ENCODE peak calls at places on chromosome 20, in five cellular contexts. One of them, this sample, is unnamed.

GRCh38 chr20:5150226-5151076 is 23.6 kb downstream of the CDS2 start:
- DNase-seq in A549: no peak
- DNase-seq in K562: no peak
- DNase-seq in GM12878: no peak
- DNase-seq in HepG2: peak; percentile 96
- DNase-seq in this sample: no peak

GRCh38 chr20:54212226-54212625 is 4.3 kb downstream of the PFDN4 start:
- DNase-seq in A549: no peak
- DNase-seq in GM12878: no peak
- DNase-seq in HepG2: no peak
- DNase-seq in K562: no peak
- DNase-seq in this sample: no peak

GRCh38 chr20:21017381-21018085 is 88.6 kb downstream of the LINC00237 start:
- DNase-seq in GM12878: no peak
- DNase-seq in K562: no peak
- DNase-seq in A549: no peak
- DNase-seq in HepG2: peak; percentile 99
- DNase-seq in this sample: no peak

GRCh38 chr20:47216819-47217410 is 139.6 kb downstream of the ZMYND8 start:
- DNase-seq in K562: no peak
- DNase-seq in HepG2: no peak
- DNase-seq in GM12878: no peak
- DNase-seq in A549: no peak
- DNase-seq in this sample: no peak

GRCh38 chr20:59365611-59366284 is 65.3 kb downstream of the EDN3 start:
- DNase-seq in A549: no peak
- DNase-seq in K562: no peak
- DNase-seq in HepG2: no peak
- DNase-seq in GM12878: no peak
- DNase-seq in this sample: no peak

GRCh38 chr20:19688031-19688806 is 69.8 kb upstream of the RIN2 start:
- DNase-seq in HepG2: peak; percentile 63
- DNase-seq in K562: peak; percentile 7
- DNase-seq in GM12878: no peak
- DNase-seq in A549: peak; percentile 89
- DNase-seq in this sample: peak; percentile 64

GRCh38 chr20:51732454-51732791 is 35.8 kb downstream of the ATP9A start:
- DNase-seq in GM12878: no peak
- DNase-seq in HepG2: no peak
- DNase-seq in A549: no peak
- DNase-seq in K562: no peak
- DNase-seq in this sample: no peak

GRCh38 chr20:16243470-16243869 is 329.8 kb downstream of the KIF16B start:
- DNase-seq in GM12878: no peak
- DNase-seq in K562: no peak
- DNase-seq in A549: no peak
- DNase-seq in HepG2: peak; percentile 22
- DNase-seq in this sample: no peak

GRCh38 chr20:5095931-5096330 is 23.8 kb downstream of the PCNA start:
- DNase-seq in GM12878: no peak
- DNase-seq in HepG2: no peak
- DNase-seq in A549: no peak
- DNase-seq in K562: no peak
- DNase-seq in this sample: no peak

GRCh38 chr20:53872081-53872541 is 198.3 kb downstream of the BCAS1 start:
- DNase-seq in A549: no peak
- DNase-seq in HepG2: no peak
- DNase-seq in K562: no peak
- DNase-seq in GM12878: no peak
- DNase-seq in this sample: no peak

GRCh38 chr20:51158226-51158625 is 135.3 kb upstream of the KCNG1 start:
- DNase-seq in K562: no peak
- DNase-seq in HepG2: no peak
- DNase-seq in A549: no peak
- DNase-seq in GM12878: no peak
- DNase-seq in this sample: peak; percentile 24

GRCh38 chr20:1323256-1323655 is 5.7 kb downstream of the SDCBP2 start:
- DNase-seq in GM12878: no peak
- DNase-seq in A549: no peak
- DNase-seq in HepG2: no peak
- DNase-seq in K562: no peak
- DNase-seq in this sample: no peak

GRCh38 chr20:5168582-5169396 is 42.0 kb downstream of the CDS2 start:
- DNase-seq in GM12878: no peak
- DNase-seq in K562: no peak
- DNase-seq in A549: no peak
- DNase-seq in HepG2: no peak
- DNase-seq in this sample: no peak

GRCh38 chr20:5696011-5696559 is 54.1 kb upstream of the SHLD1 start:
- DNase-seq in HepG2: peak; percentile 47
- DNase-seq in K562: no peak
- DNase-seq in A549: peak; percentile 52
- DNase-seq in GM12878: no peak
- DNase-seq in this sample: no peak

GRCh38 chr20:47872341-47872740 is 87.1 kb upstream of the SULF2 start:
- DNase-seq in GM12878: no peak
- DNase-seq in K562: no peak
- DNase-seq in A549: no peak
- DNase-seq in HepG2: no peak
- DNase-seq in this sample: no peak

GRCh38 chr20:13638162-13638495 is 603 bp downstream of the TASP1 start:
- DNase-seq in K562: no peak
- DNase-seq in A549: peak; percentile 33
- DNase-seq in HepG2: peak; percentile 44
- DNase-seq in GM12878: no peak
- DNase-seq in this sample: no peak

DNA sequence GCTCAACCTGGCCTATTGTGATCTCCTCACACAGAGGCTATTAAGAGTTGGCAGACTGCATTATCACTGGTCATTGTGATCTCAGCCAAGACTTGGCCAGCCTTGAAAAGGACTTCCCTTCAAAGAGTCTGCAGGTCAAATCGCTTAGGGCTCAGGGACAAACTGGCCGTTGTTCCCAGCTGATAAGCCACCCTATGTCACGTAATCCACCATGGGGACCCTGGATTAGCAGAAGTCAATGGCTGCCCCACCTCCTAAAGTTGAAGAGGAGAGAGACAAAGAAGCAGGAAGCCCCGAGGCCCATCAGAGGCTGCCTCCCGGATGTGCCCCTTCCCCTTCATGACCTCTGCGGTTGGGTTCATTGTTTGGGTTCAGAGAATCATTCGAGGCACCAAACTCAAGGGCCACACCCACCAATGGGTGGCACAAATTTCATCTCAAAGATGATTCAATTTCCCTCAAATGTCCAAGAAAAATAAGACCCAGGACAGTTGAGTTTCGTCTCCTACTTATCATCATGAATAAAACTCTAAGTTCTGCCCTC is 56.6 kb downstream of the BPIFB1 start:
- DNase-seq in GM12878: no peak
- DNase-seq in K562: peak; percentile 82
- DNase-seq in HepG2: peak; percentile 90
- DNase-seq in A549: no peak
- DNase-seq in this sample: no peak
- TF ChIP-seq HDAC2 in GM12878: no peak
- TF ChIP-seq HDAC2 in K562: peak; percentile 83
- TF ChIP-seq HDAC2 in HepG2: peak; percentile 72
- TF ChIP-seq HDAC2 in A549: no peak
- TF ChIP-seq HDAC2 in this sample: no peak

GRCh38 chr20:62485701-62486089 is 9.9 kb upstream of the GATA5 start:
- DNase-seq in A549: no peak
- DNase-seq in K562: no peak
- DNase-seq in GM12878: no peak
- DNase-seq in HepG2: no peak
- DNase-seq in this sample: no peak
- TF ChIP-seq HDAC2 in A549: no peak
- TF ChIP-seq HDAC2 in K562: no peak
- TF ChIP-seq HDAC2 in GM12878: no peak
- TF ChIP-seq HDAC2 in HepG2: no peak
- TF ChIP-seq HDAC2 in this sample: no peak

GRCh38 chr20:38725458-38725958 is 1.2 kb downstream of the SLC32A1 start:
- DNase-seq in GM12878: no peak
- DNase-seq in A549: no peak
- DNase-seq in HepG2: no peak
- DNase-seq in K562: no peak
- DNase-seq in this sample: no peak

GRCh38 chr20:38724603-38725457 is 544 bp downstream of the SLC32A1 start:
- DNase-seq in K562: peak; percentile 33
- DNase-seq in A549: no peak
- DNase-seq in HepG2: no peak
- DNase-seq in GM12878: no peak
- DNase-seq in this sample: peak; percentile 80

GRCh38 chr20:38726849-38727601 is 2.7 kb downstream of the SLC32A1 start:
- DNase-seq in K562: peak; percentile 73
- DNase-seq in HepG2: peak; percentile 61
- DNase-seq in A549: no peak
- DNase-seq in GM12878: no peak
- DNase-seq in this sample: peak; percentile 99

GRCh38 chr20:38727602-38728236 is 3.4 kb downstream of the SLC32A1 start:
- DNase-seq in A549: no peak
- DNase-seq in K562: no peak
- DNase-seq in GM12878: no peak
- DNase-seq in HepG2: no peak
- DNase-seq in this sample: no peak

GRCh38 chr20:38725959-38726848 is 1.9 kb downstream of the SLC32A1 start:
- DNase-seq in A549: peak; percentile 84
- DNase-seq in GM12878: no peak
- DNase-seq in K562: peak; percentile 74
- DNase-seq in HepG2: peak; percentile 75
- DNase-seq in this sample: no peak
- TF ChIP-seq HDAC2 in A549: no peak
- TF ChIP-seq HDAC2 in GM12878: no peak
- TF ChIP-seq HDAC2 in K562: no peak
- TF ChIP-seq HDAC2 in HepG2: no peak
- TF ChIP-seq HDAC2 in this sample: no peak

GRCh38 chr20:37362821-37363220 is 16.9 kb downstream of the SRC start:
- DNase-seq in HepG2: no peak
- DNase-seq in K562: no peak
- DNase-seq in A549: no peak
- DNase-seq in GM12878: no peak
- DNase-seq in this sample: no peak
- TF ChIP-seq HDAC2 in HepG2: no peak
- TF ChIP-seq HDAC2 in K562: no peak
- TF ChIP-seq HDAC2 in A549: no peak
- TF ChIP-seq HDAC2 in GM12878: no peak
- TF ChIP-seq HDAC2 in this sample: no peak

DNA sequence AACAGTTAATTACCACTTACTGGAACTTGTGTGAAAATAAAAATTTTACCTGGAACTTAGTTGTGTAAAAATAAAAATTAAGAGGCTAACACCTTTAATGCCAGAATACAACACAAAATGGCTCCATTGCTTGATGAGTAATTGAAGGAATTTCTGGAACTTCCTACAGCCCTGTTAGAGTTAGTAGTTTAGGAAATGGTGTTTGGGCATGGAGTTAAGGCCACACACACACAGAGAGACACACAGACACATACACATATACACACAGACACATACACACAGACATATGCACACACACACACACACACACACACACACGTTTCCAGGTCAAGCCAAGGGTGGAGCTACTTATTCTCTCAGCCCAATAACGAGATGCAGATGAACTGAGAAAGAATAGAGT is 20.6 kb upstream of the CST3 start:
- DNase-seq in A549: no peak
- DNase-seq in HepG2: no peak
- DNase-seq in K562: no peak
- DNase-seq in GM12878: no peak
- DNase-seq in this sample: no peak
- TF ChIP-seq HDAC2 in A549: no peak
- TF ChIP-seq HDAC2 in HepG2: no peak
- TF ChIP-seq HDAC2 in K562: no peak
- TF ChIP-seq HDAC2 in GM12878: no peak
- TF ChIP-seq HDAC2 in this sample: no peak

GRCh38 chr20:41141153-41141815 is 3.9 kb downstream of the PLCG1 start:
- DNase-seq in A549: no peak
- DNase-seq in GM12878: no peak
- DNase-seq in HepG2: peak; percentile 49
- DNase-seq in K562: peak; percentile 29
- DNase-seq in this sample: no peak

GRCh38 chr20:41138527-41139226 is 1.3 kb downstream of the PLCG1 start:
- DNase-seq in K562: no peak
- DNase-seq in HepG2: peak; percentile 40
- DNase-seq in GM12878: no peak
- DNase-seq in A549: no peak
- DNase-seq in this sample: no peak

GRCh38 chr20:41139227-41140093 is 2.1 kb downstream of the PLCG1 start:
- DNase-seq in K562: no peak
- DNase-seq in A549: no peak
- DNase-seq in HepG2: no peak
- DNase-seq in GM12878: no peak
- DNase-seq in this sample: no peak

GRCh38 chr20:41142241-41142640 is 4.9 kb downstream of the PLCG1 start:
- DNase-seq in K562: no peak
- DNase-seq in GM12878: no peak
- DNase-seq in HepG2: no peak
- DNase-seq in A549: no peak
- DNase-seq in this sample: no peak

DNA sequence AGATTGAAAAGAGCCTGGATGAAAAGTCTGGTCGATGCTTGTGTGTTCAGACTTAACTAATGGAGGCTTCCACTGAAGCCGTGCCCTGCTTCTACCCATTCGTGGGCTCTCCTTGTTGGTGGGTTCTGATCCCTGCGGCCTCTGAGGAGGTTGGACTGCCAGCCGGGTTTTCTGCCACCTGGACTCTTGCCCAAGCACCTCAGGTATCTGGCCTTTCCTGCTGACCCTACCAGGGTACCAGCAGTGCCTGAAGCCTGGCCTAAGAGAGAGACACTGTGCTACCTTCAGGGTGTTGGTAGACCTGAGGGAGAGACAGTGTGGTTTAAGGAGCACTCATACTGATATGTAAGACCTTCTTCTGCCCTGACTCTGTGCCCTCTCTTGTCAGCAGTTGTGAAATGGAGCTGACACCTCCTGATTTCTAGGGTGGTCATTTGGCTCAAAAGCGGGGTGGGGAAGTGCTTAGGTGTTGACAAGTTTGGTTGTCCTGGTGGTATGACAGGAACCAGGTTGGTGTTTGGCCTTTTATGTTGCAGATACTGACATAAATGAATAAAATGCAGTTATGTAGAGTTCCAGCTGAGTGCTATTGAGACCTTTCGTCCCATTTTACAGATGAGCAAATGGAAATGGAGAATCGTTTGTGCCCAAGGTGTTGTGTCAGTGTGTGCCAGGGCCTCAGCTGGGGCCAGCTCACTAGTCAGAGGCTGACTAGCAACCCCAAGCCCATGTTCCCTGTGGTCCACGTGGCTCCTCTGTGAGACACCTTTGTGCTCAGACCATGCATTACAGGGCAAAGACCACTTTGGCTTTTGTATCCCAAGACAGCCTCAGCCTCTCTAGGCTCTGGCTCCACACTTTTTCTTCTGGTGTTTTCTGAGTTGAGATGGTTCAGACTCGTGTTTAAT is 3.1 kb downstream of the PLCG1 start:
- DNase-seq in GM12878: no peak
- DNase-seq in K562: no peak
- DNase-seq in HepG2: peak; percentile 69
- DNase-seq in A549: no peak
- DNase-seq in this sample: no peak
- TF ChIP-seq HDAC2 in GM12878: no peak
- TF ChIP-seq HDAC2 in K562: no peak
- TF ChIP-seq HDAC2 in HepG2: peak; percentile 63
- TF ChIP-seq HDAC2 in A549: no peak
- TF ChIP-seq HDAC2 in this sample: no peak

This sample was measured in H1.